ENCODE peak calls at places on chromosomes 3 and 15, in four cellular contexts. C is activated T-cell treated with anti-CD3 and anti-CD28 coated beads for 24 hours; J is activated T-helper 1 cell treated with anti-CD3 and anti-CD28 coated beads, Interleukin-12 subunit alpha, Interleukin-12 subunit beta, Interleukin-2, Interleukin-4 antibody, amounts not matched to agents 30 ng/mL and 10 ng/mL and 1 ng/mL, durations not matched to agents 14 hours and 24 hours and 36 hours; R is T-helper 2 cell. K is an unnamed sample.

GRCh38 chr3:172280406-172281051 is 167.7 kb downstream of the GHSR start:
- DNase-seq in C (no peak), J (no peak), R (no peak), K (no peak)

GRCh38 chr3:159632847-159633246 is 355.8 kb upstream of the IL12A start:
- DNase-seq in C (no peak), J (no peak), R (no peak), K (no peak)

GRCh38 chr15:70023769-70024491 is 73.8 kb downstream of the TLE3 start:
- DNase-seq in C (no peak), J (no peak), R (no peak), K (no peak)

GRCh38 chr3:38578081-38578475 is 71.4 kb downstream of the SCN5A start:
- DNase-seq in C (no peak), J (no peak), R (no peak), K (no peak)

GRCh38 chr3:123336001-123336400 is 112.9 kb downstream of the ADCY5 start:
- DNase-seq in C (no peak), J (no peak), R (no peak), K (no peak)

GRCh38 chr3:58038675-58039302 is 30.6 kb downstream of the FLNB start:
- DNase-seq in C (no peak), J (no peak), R (no peak), K (no peak)

GRCh38 chr15:97791824-97792792 is 168.4 kb upstream of the ARRDC4 start:
- DNase-seq in C (no peak), J (no peak), R (no peak), K (no peak)

GRCh38 chr15:57992761-57993295 is 72.7 kb downstream of the ALDH1A2 start:
- DNase-seq in C (no peak), J (no peak), R (no peak), K (no peak)

GRCh38 chr15:42553549-42553948 is 4.9 kb downstream of the HAUS2 start:
- DNase-seq in C (no peak), J (no peak), R (no peak), K (no peak)

GRCh38 chr15:23606226-23606625 is 40.8 kb downstream of the MKRN3 start:
- DNase-seq in C (no peak), J (no peak), R (no peak), K (no peak)

GRCh38 chr3:131454501-131454900 is 48.3 kb downstream of the MRPL3 start:
- DNase-seq in C (no peak), J (no peak), R (no peak), K (no peak)

GRCh38 chr3:38543602-38544001 is 47.5 kb downstream of the EXOG start:
- DNase-seq in C (no peak), J (no peak), R (no peak), K (no peak)

GRCh38 chr3:143090486-143090885 is 29.1 kb upstream of the CHST2 start:
- DNase-seq in C (no peak), J (no peak), R (no peak), K (no peak)

GRCh38 chr3:165854696-165855095 is 17.5 kb upstream of the BCHE start:
- DNase-seq in C (no peak), J (no peak), R (no peak), K (no peak)

GRCh38 chr15:60548101-60548500 is 69.2 kb upstream of the ICE2 start:
- DNase-seq in C (peak; percentile 59), J (peak; percentile 54), R (peak; percentile 86), K (no peak)